ENCODE peak calls at places on chromosomes 7 and 10, in ten cellular contexts. J is nucleus accumbens; S is CD4-positive, alpha-beta T cell; V is GM04504; F is T-helper 2 cell; Z is fibroblast of lung; P is breast epithelium; B is astrocyte of the cerebellum; K is H1; X is LNCaP clone FGC. Q is an unnamed sample.

GRCh38 chr10:44988957-44989620 is 10.5 kb upstream of the DEPP1 start:
- DNase-seq in B (no peak), J (no peak), V (no peak), Z (no peak), S (no peak), P (no peak), X (no peak), K (peak; percentile 36), F (no peak), Q (no peak)

GRCh38 chr7:101947899-101948298 is 130.5 kb downstream of the CUX1 start:
- DNase-seq in V (no peak), Z (peak; percentile 67), B (no peak), X (no peak), P (no peak), S (no peak), J (no peak), F (no peak), K (no peak), Q (no peak)

GRCh38 chr10:71285180-71285545 is 33.9 kb upstream of the SLC29A3 start:
- DNase-seq in X (no peak), V (no peak), Z (peak; percentile 16), F (no peak), S (peak; percentile 2), B (no peak), J (no peak), K (peak; percentile 85), P (no peak), Q (no peak)

GRCh38 chr10:29130190-29130673 is 158.6 kb upstream of the LYZL1 start:
- DNase-seq in J (no peak), B (no peak), V (no peak), Z (peak; percentile 26), X (peak; percentile 92), P (no peak), F (no peak), K (no peak), S (no peak), Q (no peak)

GRCh38 chr10:110774069-110775021 is 97.4 kb upstream of the PDCD4 start:
- DNase-seq in J (no peak), V (peak; percentile 48), P (no peak), Z (peak; percentile 87), F (no peak), K (no peak), X (no peak), B (peak; percentile 39), S (no peak), Q (peak; percentile 13)

GRCh38 chr10:52568309-52568708 is 204.3 kb downstream of the MBL2 start:
- DNase-seq in V (no peak), S (no peak), P (no peak), B (no peak), F (no peak), K (no peak), X (no peak), Z (no peak), J (no peak), Q (no peak)

GRCh38 chr7:36984051-36984492 is 259.8 kb upstream of the AOAH start:
- DNase-seq in S (no peak), X (no peak), J (no peak), K (no peak), B (no peak), Z (no peak), V (no peak), P (no peak), F (no peak), Q (no peak)

GRCh38 chr7:128042027-128042426 is 10.8 kb upstream of the LRRC4 start:
- DNase-seq in K (no peak), B (no peak), P (no peak), J (peak; percentile 57), Z (no peak), V (no peak), F (no peak), S (no peak), X (no peak), Q (no peak)

GRCh38 chr7:150941983-150942590 is 36.0 kb downstream of the KCNH2 start:
- DNase-seq in B (no peak), S (peak; percentile 15), Z (no peak), K (no peak), J (no peak), X (no peak), P (no peak), V (no peak), F (no peak), Q (no peak)

Q was measured in activated T-helper 9 cell treated with anti-CD3 and anti-CD28 coated beads, Interleukin-2, amount 50 U/mL, for 16 hours.